ENCODE peak calls at places on chromosomes 7 and 10, in four cellular contexts. Y is A549, R is hepatocyte, W is HCT116. C is an unnamed sample. For H3K4me1, the result is how much of the 10 kb centered on the place peaks cover.

GRCh38 chr10:103192089-103192450 is 1.0 kb downstream of the NT5C2 start:
- DNase-seq in Y (peak), R (peak), W (no peak), C (peak)

GRCh38 chr10:69786791-69787190 is 14.9 kb upstream of the COL13A1 start:
- DNase-seq in Y (peak), R (no peak), W (no peak), C (peak)

GRCh38 chr7:17559388-17559787 is 260.9 kb downstream of the AHR start:
- DNase-seq in Y (peak), R (peak), W (no peak), C (no peak)

GRCh38 chr7:12540850-12541249 is 29.7 kb upstream of the SCIN start:
- DNase-seq in Y (no peak), R (no peak), W (no peak), C (peak)

GRCh38 chr10:49569031-49569765 is 30.3 kb upstream of the ERCC6 start:
- DNase-seq in Y (no peak), R (no peak), W (no peak), C (no peak)

GRCh38 chr7:135661311-135662122 is 797 bp upstream of the STMP1 start:
- DNase-seq in Y (no peak), R (peak), W (no peak), C (peak)

GRCh38 chr10:13973742-13974141 is 357.0 kb downstream of the FRMD4A start:
- DNase-seq in Y (no peak), R (no peak), W (no peak), C (no peak)

GRCh38 chr10:13893926-13894325 is 307.2 kb downstream of the PRPF18 start:
- DNase-seq in Y (no peak), R (no peak), W (no peak), C (no peak)

GRCh38 chr10:100745882-100746412 is 565 bp downstream of the PAX2 start:
- DNase-seq in Y (no peak), R (no peak), W (no peak), C (no peak)

GRCh38 chr10:72171175-72171630 is 44.6 kb upstream of the ANAPC16 start:
- DNase-seq in Y (peak), R (peak), W (peak), C (no peak)

GRCh38 chr10:25080880-25081581 is 64.6 kb downstream of the THNSL1 start:
- DNase-seq in Y (peak), R (peak), W (peak), C (peak)

GRCh38 chr7:70587739-70588138 is 544.2 kb upstream of the GALNT17 start:
- DNase-seq in Y (no peak), R (no peak), W (no peak), C (no peak)

GRCh38 chr10:31730776-31731175 is 197.9 kb downstream of the ARHGAP12 start:
- DNase-seq in Y (no peak), R (no peak), W (no peak), C (no peak)

GRCh38 chr10:10658157-10658556 is 359.5 kb upstream of the CELF2 start:
- DNase-seq in Y (no peak), R (no peak), W (no peak), C (no peak)

DNA sequence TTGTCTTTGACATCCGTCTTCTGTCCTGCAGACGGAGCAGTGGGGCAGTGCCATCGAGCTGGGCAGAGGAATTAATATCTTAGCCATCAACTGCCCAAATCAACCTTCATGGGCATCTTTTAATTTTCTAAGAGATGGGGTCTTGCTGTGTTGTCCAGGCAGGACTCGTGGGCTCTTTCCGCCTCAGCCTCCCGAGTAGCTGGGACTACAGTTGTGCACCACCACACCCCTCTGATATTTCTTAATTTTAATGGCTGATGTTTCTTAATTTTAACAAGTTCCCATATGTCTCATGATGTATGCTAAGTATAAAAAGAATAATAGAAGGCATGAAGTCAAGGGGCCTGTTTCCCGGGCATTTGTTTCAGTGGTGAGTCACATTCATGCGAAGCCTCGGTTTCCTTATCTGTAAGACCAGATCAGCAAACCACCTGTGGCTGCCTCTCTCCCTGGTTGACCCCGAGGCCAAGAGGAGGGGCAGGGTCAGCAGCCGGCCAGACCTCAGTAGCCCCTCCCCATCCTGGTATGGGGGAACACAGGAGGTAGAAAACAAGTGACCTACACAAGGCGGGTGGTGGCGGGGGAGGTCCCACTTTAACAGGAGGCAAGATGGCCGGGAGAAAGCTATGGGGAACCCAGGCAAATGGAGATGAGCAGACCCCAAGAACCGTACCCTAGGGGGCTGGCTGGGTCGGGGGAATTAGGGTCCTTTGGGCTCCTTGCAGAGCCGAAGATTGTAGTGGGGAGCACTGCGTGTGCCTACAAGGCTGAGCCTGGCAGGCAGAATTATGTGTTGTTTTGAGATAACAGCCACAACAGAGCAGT is 85.5 kb downstream of the CUX1 start:
- DNase-seq in Y (no peak), R (no peak), W (no peak), C (no peak)
- H3K4me1 ChIP-seq in Y (under half), R (under half), W (under half), C (under half)

DNA sequence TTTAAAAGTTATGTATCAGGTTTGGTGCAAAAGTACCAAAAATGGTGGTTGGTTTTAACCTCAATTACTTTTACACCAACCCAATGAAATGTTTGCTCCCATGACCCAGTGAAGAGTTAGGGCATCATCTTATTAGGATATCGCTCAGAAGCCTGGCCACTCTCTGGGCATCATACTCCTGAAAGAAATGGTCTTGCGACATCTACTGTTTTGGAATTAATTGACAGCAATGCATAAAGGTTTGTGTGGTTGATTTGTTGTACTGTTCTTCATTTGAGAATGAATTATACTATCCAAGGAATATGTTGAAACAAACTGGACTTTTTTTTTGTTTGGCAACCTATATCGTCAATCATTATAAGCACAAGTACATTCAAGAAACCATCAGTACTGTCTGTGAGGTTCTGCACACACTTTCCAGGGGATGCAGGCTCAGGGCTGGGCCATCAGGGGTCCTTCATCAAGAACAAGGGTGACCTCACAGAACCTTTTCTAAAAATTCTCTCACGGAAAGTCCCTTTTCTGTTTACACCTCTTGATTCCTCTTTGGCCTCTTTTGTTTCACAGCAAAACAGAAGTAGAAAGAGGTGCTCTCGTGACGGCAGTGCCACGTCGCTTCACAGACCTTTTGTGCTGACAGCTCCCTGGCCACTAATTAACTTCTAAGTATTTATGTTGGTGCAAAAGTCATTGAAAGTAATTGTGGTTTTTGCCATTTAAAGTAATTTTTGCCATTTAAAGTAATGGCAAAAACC is 117.2 kb upstream of the KLF6 start:
- DNase-seq in Y (no peak), R (peak), W (no peak), C (no peak)
- H3K4me2 ChIP-seq in Y (peak), R (no peak), W (no peak), C (no peak)

DNA sequence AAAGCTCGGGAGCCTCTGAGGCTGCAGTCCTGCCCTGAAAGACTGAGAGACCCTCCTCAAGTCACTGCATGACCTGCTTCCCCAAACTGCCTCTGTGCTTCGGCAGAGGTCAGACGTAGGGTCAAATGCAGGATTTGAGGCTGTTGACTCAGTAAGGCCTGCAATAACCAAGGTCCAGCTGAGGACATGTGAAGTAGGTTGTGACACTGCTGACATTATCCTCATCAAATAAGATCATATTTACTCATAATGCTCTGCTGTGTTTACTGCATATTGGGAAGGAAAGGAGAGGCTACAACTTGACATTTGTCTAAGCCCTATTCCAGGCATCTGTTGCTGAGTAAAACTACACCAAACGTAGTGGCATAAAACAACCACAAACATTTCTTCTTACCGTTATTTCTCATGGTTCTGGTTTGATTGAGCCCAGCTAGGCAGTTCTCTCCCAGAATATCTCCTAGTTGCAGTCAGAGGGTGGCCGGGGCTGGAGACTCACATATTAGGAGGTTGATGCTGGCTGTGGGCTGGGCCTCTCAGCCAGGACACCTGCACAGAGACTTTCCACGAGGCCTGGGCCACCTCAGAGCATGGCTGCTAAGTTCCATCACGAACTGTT is 122.1 kb upstream of the STK17A start:
- DNase-seq in Y (no peak), R (no peak), W (no peak), C (no peak)
- H3K4me1 ChIP-seq in Y (under half), R (under half), W (under half), C (under half)

DNA sequence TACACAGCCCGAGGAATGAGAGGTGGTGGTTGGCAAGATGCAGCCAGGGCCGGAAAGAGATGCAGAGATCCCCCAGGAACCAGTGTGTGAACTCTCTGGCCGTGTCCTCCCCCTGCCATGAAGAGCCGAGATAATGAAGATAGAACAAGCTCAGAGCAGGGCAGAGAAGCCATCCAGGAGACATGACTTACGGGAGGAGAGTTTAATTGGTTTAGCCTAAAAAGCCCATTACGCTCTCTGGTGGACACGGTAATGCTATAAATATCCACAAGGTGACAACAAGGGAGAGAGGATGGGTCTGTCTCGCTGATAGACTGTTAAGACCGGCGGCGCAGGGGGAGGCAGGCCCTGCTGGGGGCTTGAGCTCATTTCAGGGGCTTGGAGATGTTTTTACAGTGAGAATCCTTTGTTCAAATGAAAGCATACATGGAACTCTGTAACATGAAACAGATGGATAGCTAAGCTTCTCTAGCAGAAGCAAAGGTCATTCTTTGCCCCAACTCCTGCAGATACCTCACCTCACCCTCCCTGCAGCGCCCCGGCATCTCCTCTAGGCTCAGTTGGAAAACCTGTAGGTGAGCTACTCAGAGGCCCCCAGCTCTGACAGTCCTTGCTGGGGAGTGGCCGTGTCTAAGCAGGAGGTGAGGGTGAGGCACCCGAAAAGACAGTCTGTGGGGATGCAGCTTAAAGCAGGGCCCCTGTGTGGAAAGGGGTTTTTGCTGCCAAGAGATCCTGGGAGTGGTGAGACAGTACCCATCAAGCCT is 40.8 kb upstream of the LOXL4 start:
- DNase-seq in Y (no peak), R (no peak), W (no peak), C (no peak)
- H3K4me2 ChIP-seq in Y (peak), R (peak), W (peak), C (no peak)

DNA sequence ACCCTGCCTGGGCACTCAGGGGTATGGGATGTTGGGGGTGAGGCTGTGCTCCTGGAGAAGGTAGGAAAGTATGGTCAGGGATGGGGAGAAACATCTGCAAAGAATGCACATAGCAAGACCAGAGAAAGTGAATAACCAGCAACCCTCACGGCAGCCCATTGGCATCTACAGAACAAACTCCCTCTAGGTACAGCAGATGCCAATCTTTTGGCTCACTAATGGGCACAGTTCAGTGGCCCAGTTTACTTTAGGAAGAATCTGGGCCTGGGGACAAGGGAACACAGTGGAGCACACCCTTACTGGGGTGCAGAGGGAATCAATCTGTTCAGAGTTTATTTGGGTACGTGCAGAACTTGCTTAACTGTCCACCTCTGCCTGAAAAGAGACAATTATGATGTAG is 143.8 kb downstream of the JAZF1 start:
- DNase-seq in Y (peak), R (no peak), W (no peak), C (no peak)
- H3K4me1 ChIP-seq in Y (half or more), R (under half), W (under half), C (under half)

GRCh38 chr7:124924906-124925305 is 4.7 kb downstream of the POT1 start:
- DNase-seq in Y (no peak), R (no peak), W (no peak), C (no peak)
- H3K4me2 ChIP-seq in Y (no peak), R (no peak), W (no peak), C (no peak)

DNA sequence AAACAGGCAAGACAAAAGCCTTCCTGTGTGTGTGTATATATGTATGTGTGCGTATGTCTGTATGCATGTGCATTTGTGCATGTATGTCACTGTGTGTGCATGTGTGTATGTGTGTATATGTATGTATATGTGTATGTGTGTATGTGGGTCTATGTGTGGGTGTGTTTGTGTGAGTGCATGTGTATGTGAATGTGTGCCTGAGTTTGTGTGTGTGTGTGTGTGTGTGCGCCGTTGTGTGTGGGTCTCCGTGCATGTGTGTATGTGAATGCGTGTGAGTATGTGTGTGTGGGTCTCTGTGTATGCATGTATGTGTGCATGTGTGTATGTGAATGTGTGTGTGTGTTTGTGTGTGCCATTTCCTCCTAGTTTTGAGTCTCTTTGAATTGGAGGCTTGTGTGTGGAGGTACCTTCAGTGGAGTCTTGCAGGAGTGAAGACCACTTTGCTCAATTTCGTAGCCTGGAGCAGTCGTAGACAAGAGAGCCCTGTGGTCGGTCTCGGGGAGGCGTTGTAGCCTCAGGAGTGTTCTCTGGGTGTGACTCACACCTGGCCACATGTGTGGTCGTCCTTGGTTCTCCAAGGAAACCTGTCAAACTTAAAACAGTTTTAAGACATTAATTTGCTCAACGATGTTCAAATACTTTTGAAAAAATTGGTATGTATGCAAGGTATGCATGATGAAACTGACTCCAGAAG is 28.1 kb downstream of the INPP5A start:
- DNase-seq in Y (no peak), R (no peak), W (no peak), C (no peak)
- H3K4me1 ChIP-seq in Y (under half), R (under half), W (under half), C (half or more)

GRCh38 chr7:115632636-115633035 is 397.9 kb downstream of the TFEC start:
- DNase-seq in Y (no peak), R (peak), W (no peak), C (no peak)
- H3K4me2 ChIP-seq in Y (no peak), R (no peak), W (no peak), C (no peak)

GRCh38 chr10:28849821-28850220 is 172.5 kb downstream of the BAMBI start:
- DNase-seq in Y (no peak), R (no peak), W (no peak), C (no peak)
- H3K4me1 ChIP-seq in Y (under half), R (under half), W (under half), C (under half)

C was measured in Karpas-422.